ENCODE peak calls at places on chromosomes 4 and X, in five cellular contexts. Q is stromal cell of bone marrow; N is nucleus accumbens; W is dorsolateral prefrontal cortex; Y is activated CD8-positive, alpha-beta T cell treated with anti-CD3 and anti-CD28 coated beads, Interleukin-2, amount 10 ng/mL, durations not matched to agents 7 days and 5 days. K is an unnamed sample.
A peak's percentile ranks its signal among the peaks of the same experiment; 100 is the strongest.

GRCh38 chrX:126770179-126770578 is 49.4 kb upstream of the PRR32 start:
- DNase-seq in Y (no peak), W (no peak), Q (no peak), N (no peak), K (no peak)

GRCh38 chrX:69387559-69388487 is 116.3 kb upstream of the NALF2 start:
- DNase-seq in W (peak; percentile 46), Q (no peak), N (peak; percentile 21), Y (peak; percentile 40), K (no peak)

GRCh38 chrX:24981030-24981429 is 34.7 kb downstream of the ARX start:
- DNase-seq in Q (no peak), N (no peak), W (no peak), Y (no peak), K (no peak)

GRCh38 chr4:14744346-14744745 is 257.9 kb upstream of the CPEB2 start:
- DNase-seq in Y (no peak), N (no peak), W (no peak), Q (no peak), K (no peak)

GRCh38 chr4:90769251-90769650 is 642.1 kb downstream of the CCSER1 start:
- DNase-seq in Y (no peak), N (no peak), W (no peak), Q (no peak), K (no peak)

GRCh38 chr4:37989398-37990260 is 29.4 kb downstream of the PTTG2 start:
- DNase-seq in Q (no peak), N (no peak), Y (no peak), W (no peak), K (no peak)

GRCh38 chrX:107738272-107738671 is 37.3 kb downstream of the TSC22D3 start:
- DNase-seq in N (peak; percentile 41), W (no peak), Y (no peak), Q (no peak), K (peak; percentile 5)

GRCh38 chr4:70714061-70714468 is 7.7 kb upstream of the RUFY3 start:
- DNase-seq in Q (no peak), N (no peak), Y (no peak), W (no peak), K (no peak)

GRCh38 chrX:13685126-13685763 is 3.7 kb upstream of the RAB9A start:
- DNase-seq in Q (no peak), W (no peak), Y (no peak), N (no peak), K (no peak)

GRCh38 chrX:25005034-25005381 is 10.8 kb downstream of the ARX start:
- DNase-seq in Q (no peak), W (no peak), Y (no peak), N (no peak), K (no peak)

GRCh38 chrX:101429934-101430333 is 21.9 kb downstream of the HNRNPH2 start:
- DNase-seq in Y (no peak), W (no peak), N (no peak), Q (no peak), K (no peak)

GRCh38 chr4:113901994-113902787 is 77.3 kb downstream of the ARSJ start:
- DNase-seq in Q (no peak), Y (peak; percentile 75), W (no peak), N (no peak), K (no peak)

GRCh38 chr4:1278336-1278670 is 11.4 kb upstream of the MAEA start:
- DNase-seq in Y (no peak), Q (no peak), W (no peak), N (no peak), K (no peak)

GRCh38 chrX:41596586-41596985 is 92.2 kb upstream of the GPR34 start:
- DNase-seq in Y (no peak), N (no peak), Q (no peak), W (no peak), K (no peak)

GRCh38 chr4:4714330-4714729 is 145.1 kb upstream of the MSX1 start:
- DNase-seq in W (no peak), Y (no peak), Q (no peak), N (no peak), K (no peak)

GRCh38 chr4:108535757-108536156 is 84.6 kb upstream of the RPL34 start:
- DNase-seq in Y (no peak), N (no peak), W (no peak), Q (no peak), K (no peak)

GRCh38 chr4:95572304-95572991 is 23.7 kb upstream of the UNC5C start:
- DNase-seq in Y (no peak), N (no peak), W (no peak), Q (no peak), K (no peak)

GRCh38 chr4:142091691-142092182 is 455.4 kb downstream of the IL15 start:
- DNase-seq in N (no peak), Y (no peak), Q (peak; percentile 97), W (no peak), K (no peak)

GRCh38 chrX:101163166-101163565 is 56.4 kb upstream of the DRP2 start:
- DNase-seq in Q (no peak), N (no peak), W (no peak), Y (no peak), K (no peak)

GRCh38 chrX:110412971-110413726 is 54.5 kb downstream of the RTL9 start:
- DNase-seq in Y (peak; percentile 71), N (peak; percentile 15), W (peak; percentile 63), Q (no peak), K (no peak)

GRCh38 chr4:177380730-177381287 is 61.4 kb downstream of the AGA start:
- DNase-seq in Q (no peak), W (no peak), Y (no peak), N (no peak), K (no peak)

GRCh38 chr4:105232374-105232773 is 85.7 kb downstream of the TET2 start:
- DNase-seq in Q (no peak), Y (no peak), N (no peak), W (no peak), K (no peak)

GRCh38 chr4:140092094-140092820 is 61.7 kb downstream of the MAML3 start:
- DNase-seq in Q (no peak), Y (no peak), N (peak; percentile 10), W (no peak), K (no peak)

GRCh38 chr4:123838426-123838825 is 441.8 kb downstream of the SPRY1 start:
- DNase-seq in N (no peak), W (no peak), Q (no peak), Y (no peak), K (no peak)

GRCh38 chr4:158818595-158818994 is 49.8 kb downstream of the FNIP2 start:
- DNase-seq in Y (no peak), N (no peak), W (no peak), Q (no peak), K (no peak)

GRCh38 chr4:7347981-7348380 is 86.7 kb downstream of the PSAPL1 start:
- DNase-seq in W (no peak), N (no peak), Y (no peak), Q (no peak), K (no peak)

GRCh38 chr4:120003193-120003592 is 63.5 kb downstream of the MAD2L1 start:
- DNase-seq in Y (no peak), W (no peak), Q (no peak), N (no peak), K (no peak)

GRCh38 chrX:113260474-113260873 is 419.8 kb upstream of the AMOT start:
- DNase-seq in Q (no peak), Y (no peak), W (no peak), N (no peak), K (no peak)

GRCh38 chr4:3729188-3729884 is 36.8 kb upstream of the ADRA2C start:
- DNase-seq in W (no peak), Q (peak; percentile 13), Y (no peak), N (no peak), K (no peak)

GRCh38 chrX:132776486-132777210 is 181.8 kb downstream of the HS6ST2 start:
- DNase-seq in W (no peak), Y (no peak), Q (no peak), N (no peak), K (no peak)

GRCh38 chrX:133881893-133882292 is 103.5 kb downstream of the GPC3 start:
- DNase-seq in N (no peak), Y (no peak), W (no peak), Q (no peak), K (no peak)

GRCh38 chrX:103584606-103585005 is 709 bp upstream of the TCEAL4 start:
- DNase-seq in W (no peak), N (no peak), Y (no peak), Q (no peak), K (no peak)

GRCh38 chrX:18354369-18355329 is at the start of gene SCML2:
- DNase-seq in Q (no peak), N (peak; percentile 34), W (peak; percentile 55), Y (peak; percentile 34), K (peak; percentile 56)

GRCh38 chr4:15753786-15754185 is 24.3 kb upstream of the CD38 start:
- DNase-seq in W (no peak), Q (no peak), N (no peak), Y (no peak), K (no peak)

GRCh38 chrX:40169193-40170086 is 71.7 kb upstream of the BCOR start:
- DNase-seq in W (peak; percentile 44), Y (peak; percentile 89), Q (no peak), N (no peak), K (no peak)

GRCh38 chr4:155377281-155377680 is 516 bp upstream of the MAP9 start:
- DNase-seq in Y (no peak), Q (peak; percentile 17), W (no peak), N (no peak), K (no peak)

K was measured in amygdala.